ENCODE peak calls at places on chromosomes 16 and 17, in eight cellular contexts. Z is AG08396, W is H7, K is 8988T, A is HuH-7, C is H54, E is AG08395, P is thoracic aorta. T is an unnamed sample.

GRCh38 chr17:28398280-28398981 is 7.6 kb downstream of the SLC46A1 start:
- DNase-seq in Z (no peak), W (no peak), K (no peak), A (no peak), C (no peak), E (no peak), P (no peak), T (no peak)

GRCh38 chr17:14515015-14515414 is 214.1 kb downstream of the HS3ST3B1 start:
- DNase-seq in Z (no peak), W (peak), K (no peak), A (peak), C (no peak), E (peak), P (no peak), T (no peak)

GRCh38 chr17:32783602-32784001 is 93.3 kb downstream of the MYO1D start:
- DNase-seq in Z (peak), W (peak), K (no peak), A (peak), C (peak), E (peak), P (no peak), T (no peak)

GRCh38 chr17:38605230-38605851 is 411 bp downstream of the SRCIN1 start:
- DNase-seq in Z (no peak), W (peak), K (peak), A (peak), C (peak), E (no peak), P (no peak), T (no peak)

GRCh38 chr17:81340606-81341346 is 45.7 kb upstream of the SLC38A10 start:
- DNase-seq in Z (no peak), W (peak), K (peak), A (no peak), C (no peak), E (peak), P (no peak), T (no peak)

GRCh38 chr17:29292071-29292991 is 1.6 kb downstream of the NUFIP2 start:
- DNase-seq in Z (peak), W (peak), K (peak), A (peak), C (peak), E (peak), P (peak), T (peak)

GRCh38 chr16:85719605-85720318 is 31.0 kb upstream of the GINS2 start:
- DNase-seq in Z (no peak), W (no peak), K (no peak), A (no peak), C (no peak), E (no peak), P (no peak), T (no peak)

GRCh38 chr17:62657664-62658063 is 30.2 kb downstream of the MRC2 start:
- DNase-seq in Z (no peak), W (peak), K (no peak), A (no peak), C (no peak), E (no peak), P (no peak), T (no peak)

GRCh38 chr17:49521521-49522185 is 26.6 kb downstream of the NGFR start:
- DNase-seq in Z (no peak), W (peak), K (no peak), A (no peak), C (no peak), E (peak), P (no peak), T (peak)

GRCh38 chr17:76002100-76002499 is 1.4 kb downstream of the CDK3 start:
- DNase-seq in Z (no peak), W (no peak), K (no peak), A (no peak), C (no peak), E (no peak), P (no peak), T (no peak)

GRCh38 chr16:10314811-10315210 is 71.0 kb upstream of the ATF7IP2 start:
- DNase-seq in Z (no peak), W (no peak), K (no peak), A (no peak), C (no peak), E (no peak), P (no peak), T (no peak)

GRCh38 chr17:36001109-36001735 is at the start of gene CCL15:
- DNase-seq in Z (no peak), W (no peak), K (no peak), A (peak), C (no peak), E (no peak), P (no peak), T (no peak)

GRCh38 chr16:70790815-70791214 is 10.1 kb downstream of the VAC14 start:
- DNase-seq in Z (no peak), W (no peak), K (no peak), A (no peak), C (no peak), E (no peak), P (no peak), T (no peak)

GRCh38 chr16:89048871-89049422 is 44.7 kb upstream of the ACSF3 start:
- DNase-seq in Z (no peak), W (no peak), K (no peak), A (no peak), C (no peak), E (no peak), P (no peak), T (no peak)

GRCh38 chr17:38465420-38466345 is 37.4 kb downstream of the ARHGAP23 start:
- DNase-seq in Z (peak), W (peak), K (peak), A (peak), C (peak), E (peak), P (peak), T (peak)

GRCh38 chr16:3856367-3857141 is 24.0 kb downstream of the CREBBP start:
- DNase-seq in Z (no peak), W (peak), K (no peak), A (no peak), C (no peak), E (no peak), P (no peak), T (no peak)

T was measured in suprapubic skin.